ENCODE peak calls at places on chromosomes 2 and 18, in five cellular contexts. H, N, P, Y and U are unnamed samples. For H3K4me1, the result is how much of the 10 kb centered on the place peaks cover.

GRCh38 chr2:70992945-70993688 is 1.6 kb downstream of the TEX261 start:
- DNase-seq in H (no peak), N (no peak), P (no peak), Y (peak), U (no peak)

GRCh38 chr18:2547477-2548087 is 23.7 kb downstream of the METTL4 start:
- DNase-seq in H (no peak), N (no peak), P (peak), Y (no peak), U (no peak)

GRCh38 chr2:127719301-127720218 is 18.3 kb downstream of the SFT2D3 start:
- DNase-seq in H (no peak), N (no peak), P (no peak), Y (no peak), U (no peak)

GRCh38 chr2:120385355-120386127 is 39.6 kb downstream of the INHBB start:
- DNase-seq in H (no peak), N (no peak), P (peak), Y (peak), U (no peak)

GRCh38 chr18:26293982-26294381 is 67.7 kb downstream of the TAF4B start:
- DNase-seq in H (no peak), N (no peak), P (no peak), Y (no peak), U (no peak)

GRCh38 chr2:224085246-224085645 is 46.2 kb upstream of the SERPINE2 start:
- DNase-seq in H (no peak), N (no peak), P (no peak), Y (no peak), U (no peak)

GRCh38 chr2:66281980-66282379 is 152.9 kb upstream of the MEIS1 start:
- DNase-seq in H (no peak), N (no peak), P (no peak), Y (no peak), U (no peak)

GRCh38 chr2:5926896-5927512 is 234.8 kb downstream of the SOX11 start:
- DNase-seq in H (no peak), N (no peak), P (no peak), Y (no peak), U (no peak)

GRCh38 chr2:226994775-226995174 is 158.9 kb downstream of the RHBDD1 start:
- DNase-seq in H (no peak), N (no peak), P (peak), Y (no peak), U (no peak)

GRCh38 chr2:120758181-120759048 is 22.7 kb downstream of the GLI2 start:
- DNase-seq in H (no peak), N (no peak), P (peak), Y (peak), U (peak)

GRCh38 chr2:7619203-7619602 is 702.0 kb downstream of the RNF144A start:
- DNase-seq in H (no peak), N (no peak), P (no peak), Y (no peak), U (no peak)

GRCh38 chr2:193668557-193669323 is 1474.0 kb upstream of the TMEFF2 start:
- DNase-seq in H (no peak), N (no peak), P (no peak), Y (no peak), U (no peak)

GRCh38 chr2:218891275-218892135 is 10.9 kb downstream of the WNT10A start:
- DNase-seq in H (no peak), N (no peak), P (no peak), Y (no peak), U (peak)

GRCh38 chr2:130892793-130893785 is 56.4 kb downstream of the ARHGEF4 start:
- DNase-seq in H (no peak), N (no peak), P (no peak), Y (no peak), U (no peak)

GRCh38 chr2:145677371-145677770 is 1157.5 kb upstream of the ZEB2 start:
- DNase-seq in H (no peak), N (no peak), P (no peak), Y (no peak), U (no peak)

GRCh38 chr2:130373808-130374365 is 18.0 kb downstream of the PTPN18 start:
- DNase-seq in H (no peak), N (no peak), P (no peak), Y (no peak), U (no peak)

GRCh38 chr2:39247512-39247911 is 3.7 kb upstream of the CDKL4 start:
- DNase-seq in H (no peak), N (no peak), P (no peak), Y (no peak), U (no peak)

GRCh38 chr18:22913861-22914260 is 19.3 kb upstream of the RBBP8 start:
- DNase-seq in H (no peak), N (no peak), P (no peak), Y (peak), U (no peak)

GRCh38 chr18:44537521-44537920 is 143.2 kb upstream of the SETBP1 start:
- DNase-seq in H (no peak), N (peak), P (no peak), Y (peak), U (peak)

GRCh38 chr2:146852661-146853060 is 992.2 kb upstream of the ACVR2A start:
- DNase-seq in H (no peak), N (no peak), P (no peak), Y (no peak), U (no peak)

GRCh38 chr2:129831018-129831417 is 148.4 kb upstream of the RAB6C start:
- DNase-seq in H (no peak), N (no peak), P (no peak), Y (no peak), U (no peak)

DNA sequence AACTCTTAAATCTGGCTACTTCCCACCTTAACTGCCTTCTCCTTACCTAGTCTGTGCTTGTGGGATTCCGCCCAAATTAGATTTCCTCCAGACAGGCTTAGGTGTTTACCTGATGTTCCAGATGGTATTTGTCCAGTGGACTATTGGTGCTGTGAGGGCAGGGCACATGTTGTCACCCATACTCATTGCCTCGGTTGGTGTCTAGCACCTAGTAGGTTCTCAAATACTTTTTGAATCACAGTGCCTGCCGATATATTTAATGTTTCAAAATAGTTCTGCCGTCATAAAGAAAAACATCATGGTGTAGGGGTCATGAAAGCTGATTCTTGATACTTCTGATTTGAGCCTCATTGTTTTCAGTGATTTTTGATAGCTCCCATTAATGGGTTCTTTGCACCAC is 1.1 kb downstream of the SEPTIN2 start:
- DNase-seq in H (no peak), N (no peak), P (no peak), Y (no peak), U (no peak)
- H3K4me1 ChIP-seq in H (under half), N (under half), P (under half), Y (under half), U (half or more)

DNA sequence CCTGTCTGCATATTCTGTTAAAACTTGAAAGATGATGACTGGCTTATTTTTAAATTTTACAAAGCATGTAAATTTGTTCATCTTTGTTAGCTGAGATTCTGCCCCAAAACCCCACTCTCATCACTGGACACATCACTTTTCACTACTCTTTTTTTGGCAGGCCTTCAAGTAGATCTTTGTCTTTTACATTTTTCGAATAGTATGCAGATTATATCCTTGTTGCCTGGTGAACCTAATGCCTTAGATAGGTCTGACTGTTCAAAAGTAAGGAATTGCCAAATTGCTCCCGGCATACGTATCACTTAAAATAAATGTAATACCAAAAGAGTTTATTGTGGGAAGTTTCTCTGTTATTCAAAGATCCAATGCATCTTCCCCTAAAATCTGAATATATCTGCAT is 303.3 kb downstream of the XIRP2 start:
- DNase-seq in H (no peak), N (no peak), P (no peak), Y (no peak), U (no peak)
- H3K4me1 ChIP-seq in H (under half), N (under half), P (under half), Y (under half), U (under half)

DNA sequence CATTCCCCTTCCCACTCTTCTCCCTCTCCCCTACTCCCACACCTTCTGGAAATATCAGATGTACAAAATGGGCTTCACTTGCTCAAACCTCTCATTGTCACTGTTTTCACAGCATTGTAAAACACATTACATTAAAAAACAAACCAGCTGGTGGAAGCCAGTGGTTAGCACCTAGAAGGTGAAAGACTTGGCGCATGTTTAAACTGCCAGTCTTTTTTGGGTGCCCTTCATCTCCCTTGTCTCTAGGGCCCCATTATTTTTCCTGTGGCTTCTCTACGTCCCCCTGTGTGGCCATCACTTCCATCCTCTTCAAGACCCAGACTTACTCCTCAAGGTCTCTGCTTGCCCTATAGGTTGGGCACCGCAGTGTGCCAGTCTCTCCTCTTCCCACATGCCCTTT is 34.9 kb downstream of the MGAT5 start:
- DNase-seq in H (no peak), N (no peak), P (no peak), Y (no peak), U (no peak)
- H3K4me1 ChIP-seq in H (under half), N (under half), P (under half), Y (under half), U (under half)

DNA sequence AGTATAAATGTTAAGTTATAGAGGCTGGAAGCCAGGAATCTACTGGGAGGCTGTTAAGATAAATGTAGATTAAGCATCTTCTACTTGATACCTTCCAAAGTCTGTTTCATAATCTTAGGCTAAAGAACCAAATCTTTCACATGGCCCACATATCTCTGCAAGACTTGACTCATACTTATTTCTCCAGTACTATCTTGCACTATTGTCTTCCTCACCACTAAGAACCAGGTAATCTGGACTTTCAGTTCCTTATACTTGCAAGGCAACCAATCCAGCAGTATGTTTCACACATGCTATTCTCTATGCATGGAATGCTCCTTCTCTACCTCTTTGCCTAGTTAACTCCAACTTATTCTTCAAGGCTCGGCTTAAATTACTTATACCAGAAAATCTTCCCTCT is 62.2 kb downstream of the RBMS1 start:
- DNase-seq in H (no peak), N (no peak), P (no peak), Y (no peak), U (no peak)
- H3K4me1 ChIP-seq in H (under half), N (under half), P (under half), Y (under half), U (under half)